ENCODE peak calls at places on chromosomes 1 and 21, in five cellular contexts. D is substantia nigra; P is T-cell; C is stimulated activated CD8-positive, alpha-beta memory T cell treated with anti-CD3 and anti-CD28 coated beads, Interleukin-7, amount 100 ng/mL, for 1 hour; T is astrocyte of the spinal cord. W is an unnamed sample.
A peak's percentile ranks its signal among the peaks of the same experiment; 100 is the strongest.

GRCh38 chr1:168879906-168880734 is 151.1 kb upstream of the DPT start:
- DNase-seq in C (no peak), T (no peak), P (no peak), D (no peak), W (peak; percentile 11)

GRCh38 chr21:16169102-16169511 is 439.3 kb downstream of the USP25 start:
- DNase-seq in D (no peak), T (peak; percentile 51), P (no peak), C (no peak), W (no peak)

GRCh38 chr1:208061118-208061517 is 150.2 kb upstream of the CD34 start:
- DNase-seq in P (no peak), C (no peak), D (no peak), T (no peak), W (no peak)

GRCh38 chr1:27563407-27564263 is 40.3 kb downstream of the AHDC1 start:
- DNase-seq in T (peak; percentile 42), C (no peak), P (no peak), D (no peak), W (no peak)

GRCh38 chr1:78491311-78492071 is 717 bp downstream of the PTGFR start:
- DNase-seq in P (no peak), T (peak; percentile 53), C (no peak), D (no peak), W (peak; percentile 21)

GRCh38 chr1:164495915-164496314 is 63.1 kb upstream of the PBX1 start:
- DNase-seq in P (no peak), C (no peak), D (no peak), T (no peak), W (no peak)

GRCh38 chr21:13827201-13827600 is 217.6 kb downstream of the POTED start:
- DNase-seq in C (no peak), P (no peak), T (no peak), D (no peak), W (no peak)

GRCh38 chr21:39020751-39021474 is 162.3 kb downstream of the PSMG1 start:
- DNase-seq in T (no peak), D (no peak), C (no peak), P (no peak), W (no peak)

GRCh38 chr1:68585371-68585770 is 88.5 kb upstream of the DEPDC1 start:
- DNase-seq in C (no peak), P (no peak), D (no peak), T (no peak), W (no peak)

GRCh38 chr1:54721719-54722118 is 6.1 kb downstream of the TTC4 start:
- DNase-seq in D (no peak), P (no peak), T (no peak), C (no peak), W (no peak)

GRCh38 chr21:44820851-44821250 is 3.0 kb upstream of the SUMO3 start:
- DNase-seq in C (no peak), D (no peak), P (no peak), T (no peak), W (no peak)

GRCh38 chr1:209406111-209406654 is 177.3 kb upstream of the CAMK1G start:
- DNase-seq in C (no peak), D (no peak), P (no peak), T (no peak), W (no peak)

GRCh38 chr1:50251592-50252165 is 143.0 kb downstream of the ELAVL4 start:
- DNase-seq in T (no peak), P (no peak), C (no peak), D (no peak), W (no peak)

GRCh38 chr1:154730986-154731489 is 123.1 kb upstream of the ADAR start:
- DNase-seq in T (peak; percentile 38), P (no peak), C (no peak), D (no peak), W (no peak)

GRCh38 chr1:15155760-15156743 is 2.5 kb downstream of the TMEM51 start:
- DNase-seq in C (no peak), T (no peak), P (no peak), D (no peak), W (no peak)

GRCh38 chr1:196535727-196536126 is 72.5 kb downstream of the KCNT2 start:
- DNase-seq in P (no peak), C (no peak), T (peak; percentile 32), D (no peak), W (no peak)

GRCh38 chr1:69568435-69569280 is 936 bp downstream of the LRRC7 start:
- DNase-seq in P (no peak), T (no peak), D (no peak), C (no peak), W (peak; percentile 19)

GRCh38 chr1:178093150-178093957 is 550 bp upstream of the RASAL2 start:
- DNase-seq in C (no peak), T (peak; percentile 97), D (peak; percentile 82), P (no peak), W (peak; percentile 91)

GRCh38 chr1:75672528-75673393 is 51.7 kb upstream of the ACADM start:
- DNase-seq in D (no peak), P (no peak), C (no peak), T (peak; percentile 84), W (no peak)

GRCh38 chr1:53577141-53578100 is 118.2 kb downstream of the DMRTB1 start:
- DNase-seq in P (no peak), C (no peak), T (no peak), D (no peak), W (no peak)

GRCh38 chr1:174877208-174877673 is 122.5 kb upstream of the CACYBP start:
- DNase-seq in T (no peak), D (no peak), C (no peak), P (no peak), W (peak; percentile 86)

GRCh38 chr1:203281851-203282661 is 23.3 kb upstream of the BTG2 start:
- DNase-seq in T (no peak), C (no peak), P (no peak), D (no peak), W (no peak)

GRCh38 chr21:44618909-44619308 is 7.0 kb downstream of the KRTAP10-8 start:
- DNase-seq in C (peak; percentile 32), P (peak; percentile 57), D (no peak), T (no peak), W (no peak)

GRCh38 chr1:36023098-36023769 is 60.7 kb upstream of the TEKT2 start:
- DNase-seq in C (no peak), P (no peak), T (no peak), D (no peak), W (no peak)

GRCh38 chr1:225349826-225350225 is 78.0 kb downstream of the LBR start:
- DNase-seq in T (no peak), P (no peak), D (no peak), C (no peak), W (no peak)

GRCh38 chr1:54996869-54997710 is 1.6 kb upstream of the BSND start:
- DNase-seq in C (no peak), D (no peak), T (peak; percentile 16), P (no peak), W (peak; percentile 79)

GRCh38 chr1:207000641-207001291 is 30.5 kb upstream of the FCAMR start:
- DNase-seq in C (no peak), D (no peak), P (no peak), T (no peak), W (no peak)

GRCh38 chr1:10540277-10541005 is 65.7 kb downstream of the PEX14 start:
- DNase-seq in P (no peak), D (no peak), C (no peak), T (peak; percentile 44), W (no peak)

GRCh38 chr1:156555715-156556114 is 16.6 kb downstream of the IQGAP3 start:
- DNase-seq in D (no peak), T (no peak), C (no peak), P (no peak), W (no peak)

GRCh38 chr1:244048566-244049141 is 2.4 kb upstream of the ZBTB18 start:
- DNase-seq in T (no peak), C (no peak), P (no peak), D (no peak), W (no peak)